ENCODE peak calls at places on chromosomes 12 and 14, in ten cellular contexts. E, M, O, Y, T, X, S, K, U and W are unnamed samples.

GRCh38 chr12:67068773-67069450 is 200.2 kb upstream of the CAND1 start:
- DNase-seq in O (peak), K (no peak), S (no peak), Y (peak), U (peak), M (no peak), T (no peak), E (no peak), X (peak), W (no peak)

GRCh38 chr12:2402180-2402579 is 349.4 kb downstream of the CACNA1C start:
- DNase-seq in M (peak), T (no peak), K (no peak), U (peak), S (no peak), E (no peak), X (no peak), O (no peak), Y (no peak), W (no peak)

GRCh38 chr14:21192875-21193535 is 37.1 kb upstream of the OR5AU1 start:
- DNase-seq in U (no peak), M (no peak), T (no peak), E (no peak), O (peak), S (no peak), Y (no peak), K (no peak), X (no peak), W (no peak)

GRCh38 chr14:61514927-61515326 is 180.4 kb upstream of the HIF1A start:
- DNase-seq in K (no peak), U (no peak), T (no peak), M (no peak), S (no peak), X (no peak), Y (no peak), E (no peak), O (no peak), W (no peak)

GRCh38 chr12:100141666-100141997 is 1.0 kb downstream of the BLTP3B start:
- DNase-seq in Y (no peak), U (no peak), S (no peak), E (peak), K (peak), O (peak), X (no peak), T (peak), M (no peak), W (no peak)

GRCh38 chr12:76455582-76456345 is 103.8 kb downstream of the OSBPL8 start:
- DNase-seq in X (peak), K (peak), O (peak), M (no peak), U (peak), E (peak), S (no peak), T (peak), Y (peak), W (no peak)

GRCh38 chr14:104996483-104996882 is 10.9 kb downstream of the CLBA1 start:
- DNase-seq in M (no peak), S (no peak), T (no peak), K (no peak), X (no peak), O (no peak), U (no peak), Y (no peak), E (no peak), W (no peak)

GRCh38 chr12:84793558-84794367 is 118.8 kb downstream of the SLC6A15 start:
- DNase-seq in E (no peak), K (no peak), M (no peak), S (no peak), X (no peak), Y (no peak), T (no peak), O (peak), U (no peak), W (no peak)

GRCh38 chr14:54446201-54446693 is 5.1 kb upstream of the CNIH1 start:
- DNase-seq in K (no peak), S (no peak), O (no peak), Y (no peak), U (no peak), X (no peak), T (no peak), M (no peak), E (no peak), W (no peak)

GRCh38 chr12:109524466-109525278 is 47.2 kb downstream of the UBE3B start:
- DNase-seq in Y (no peak), S (no peak), U (no peak), X (peak), O (no peak), M (peak), T (no peak), E (no peak), K (no peak), W (no peak)

GRCh38 chr12:107086314-107086713 is 7.0 kb downstream of the CRY1 start:
- DNase-seq in T (no peak), O (no peak), U (no peak), X (no peak), E (no peak), K (no peak), S (no peak), Y (no peak), M (no peak), W (no peak)

GRCh38 chr12:95963104-95963503 is 20.0 kb downstream of the AMDHD1 start:
- DNase-seq in T (no peak), S (no peak), Y (no peak), K (no peak), O (no peak), U (no peak), X (peak), M (no peak), E (no peak), W (no peak)

GRCh38 chr12:119354187-119354586 is 19.7 kb downstream of the CCDC60 start:
- DNase-seq in E (no peak), Y (no peak), K (no peak), O (no peak), X (no peak), U (peak), T (no peak), S (no peak), M (no peak), W (no peak)

GRCh38 chr14:24441904-24442239 is 704 bp downstream of the SDR39U1 start:
- DNase-seq in O (peak), M (no peak), E (no peak), U (no peak), S (no peak), X (no peak), Y (no peak), K (no peak), T (no peak), W (no peak)

GRCh38 chr14:24440606-24441399 is 1.8 kb downstream of the SDR39U1 start:
- DNase-seq in E (no peak), S (no peak), M (no peak), U (no peak), O (no peak), K (no peak), X (no peak), Y (no peak), T (no peak), W (no peak)

GRCh38 chr14:24442240-24443052 is at the start of gene SDR39U1:
- DNase-seq in E (peak), X (peak), M (peak), Y (peak), K (peak), O (peak), T (peak), U (peak), S (peak), W (peak)

GRCh38 chr14:24439830-24440605 is 2.6 kb downstream of the SDR39U1 start:
- DNase-seq in T (no peak), X (peak), E (no peak), O (no peak), M (no peak), Y (no peak), U (no peak), S (no peak), K (no peak), W (peak)

DNA sequence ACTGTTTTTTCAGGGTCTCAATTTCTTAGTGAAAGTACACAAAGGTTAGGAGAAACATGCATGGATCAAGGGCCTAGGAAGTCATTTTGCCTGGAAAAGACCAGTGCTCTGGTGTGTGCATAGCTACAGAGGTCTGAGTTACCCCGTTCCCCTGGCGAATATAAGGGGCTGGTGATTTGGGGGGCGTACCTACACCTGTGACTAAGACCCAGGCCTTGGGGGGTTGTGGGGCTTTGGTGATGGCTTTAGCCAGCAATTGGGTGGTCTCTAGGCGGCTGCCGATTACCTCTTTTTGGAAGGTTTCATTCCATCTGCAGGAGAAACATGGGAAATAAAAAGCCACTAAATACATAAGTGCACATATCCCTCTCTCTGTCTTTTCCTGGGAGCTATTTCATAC is 1.1 kb downstream of the SDR39U1 start:
- DNase-seq in E (no peak), X (no peak), T (no peak), Y (no peak), K (no peak), M (no peak), O (no peak), S (no peak), U (no peak), W (no peak)
- H3K4me3 ChIP-seq in E (peak), X (peak), T (peak), Y (peak), K (peak), M (peak), O (peak), S (peak), U (peak), W (peak)

GRCh38 chr12:15206338-15206737 is 14.9 kb downstream of the RERG start:
- DNase-seq in S (no peak), U (no peak), X (no peak), O (no peak), M (no peak), K (no peak), E (no peak), T (no peak), Y (no peak), W (no peak)
- H3K27ac ChIP-seq in S (peak), U (no peak), X (no peak), O (no peak), M (peak), K (peak), E (no peak), T (no peak), Y (no peak), W (peak)

GRCh38 chr14:76412501-76412900 is 36.6 kb downstream of the ESRRB start:
- DNase-seq in S (no peak), M (no peak), T (no peak), U (no peak), O (no peak), E (no peak), K (no peak), X (no peak), Y (no peak), W (no peak)

GRCh38 chr14:76408877-76409276 is 32.9 kb downstream of the ESRRB start:
- DNase-seq in Y (no peak), X (no peak), O (no peak), T (no peak), S (no peak), K (no peak), E (no peak), U (no peak), M (no peak), W (no peak)

GRCh38 chr14:76413106-76413961 is 37.4 kb downstream of the ESRRB start:
- DNase-seq in E (no peak), O (no peak), Y (no peak), K (no peak), T (no peak), U (no peak), M (no peak), X (no peak), S (no peak), W (no peak)

GRCh38 chr14:76419399-76419798 is 43.5 kb downstream of the ESRRB start:
- DNase-seq in T (no peak), X (no peak), E (no peak), K (no peak), O (no peak), U (no peak), S (no peak), M (no peak), Y (no peak), W (no peak)

DNA sequence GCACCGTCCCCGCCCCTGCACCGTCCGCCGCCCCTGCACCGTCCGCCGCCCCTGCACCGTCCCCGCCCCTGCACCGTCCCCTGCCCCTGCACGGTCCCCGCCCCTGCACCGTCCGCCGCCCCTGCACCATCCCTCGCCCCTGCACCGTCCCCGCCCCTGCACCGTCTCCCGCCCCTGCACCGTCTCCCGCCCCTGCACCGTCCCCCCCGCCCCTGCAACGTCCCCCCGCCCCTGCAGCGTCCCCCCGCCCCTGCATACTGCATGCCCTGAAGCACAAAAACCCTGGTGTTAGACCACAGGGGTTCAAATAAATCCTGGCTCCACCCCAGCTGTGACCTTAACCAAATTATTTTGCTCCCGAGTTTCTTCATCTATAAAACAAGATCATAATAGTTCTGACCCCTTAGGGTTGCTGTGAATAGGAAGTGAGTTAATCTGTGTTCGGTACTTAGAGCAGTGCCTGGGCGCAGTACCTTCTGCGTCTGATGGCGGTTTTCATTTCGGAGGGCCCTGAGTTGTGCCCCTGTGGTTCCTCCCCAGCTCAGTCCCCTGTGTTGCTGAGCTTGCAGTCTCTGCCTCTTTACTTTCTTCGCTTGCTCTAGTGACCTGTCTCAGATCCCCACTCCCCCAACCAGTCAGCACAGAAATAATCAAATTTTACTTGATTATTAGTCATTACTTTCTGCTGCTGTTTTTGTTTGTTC is 38.2 kb downstream of the ESRRB start:
- DNase-seq in Y (no peak), U (peak), S (no peak), M (no peak), X (no peak), E (no peak), T (no peak), O (no peak), K (no peak), W (no peak)
- H3K4me3 ChIP-seq in Y (no peak), U (no peak), S (no peak), M (no peak), X (no peak), E (no peak), T (no peak), O (no peak), K (no peak), W (no peak)

GRCh38 chr12:63898764-63899337 is 54.4 kb downstream of the SRGAP1 start:
- DNase-seq in O (no peak), M (no peak), X (no peak), U (no peak), S (no peak), T (no peak), E (no peak), K (no peak), Y (no peak), W (no peak)
- H3K27ac ChIP-seq in O (no peak), M (no peak), X (no peak), U (no peak), S (no peak), T (no peak), E (peak), K (no peak), Y (no peak), W (no peak)

DNA sequence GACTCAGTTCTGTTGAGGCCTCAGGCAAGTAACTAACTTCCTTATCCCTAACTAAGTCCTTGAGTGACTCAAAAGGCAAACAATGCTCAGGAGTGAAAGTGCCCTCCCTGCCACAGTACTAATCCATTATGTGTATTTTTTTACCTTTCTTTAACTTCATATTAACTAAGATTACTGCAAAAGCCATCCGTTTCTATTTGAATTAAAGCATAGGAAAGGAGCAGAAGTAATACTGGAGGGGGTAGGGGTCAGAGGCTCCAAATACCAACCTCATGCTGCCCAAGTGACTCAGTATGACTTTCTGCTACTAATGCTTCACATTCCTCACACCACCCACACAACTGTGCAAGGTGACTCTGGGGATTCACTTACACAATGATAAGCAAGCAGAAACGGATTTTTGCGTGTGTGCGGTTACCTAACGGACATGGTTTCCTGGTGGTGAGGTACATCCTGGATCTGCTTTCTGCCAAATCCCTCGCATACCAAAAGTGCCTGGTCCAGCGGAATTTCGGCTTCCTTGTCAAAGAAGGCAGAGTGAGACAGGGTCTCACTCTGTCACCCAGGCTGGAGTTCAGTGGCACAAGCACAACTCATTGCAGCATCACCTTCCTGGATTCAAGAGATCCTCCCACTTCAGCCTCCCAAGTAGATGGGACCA is 25.1 kb downstream of the MOK start:
- DNase-seq in E (peak), K (no peak), M (no peak), X (no peak), U (no peak), O (peak), S (no peak), T (peak), Y (peak), W (no peak)
- H3K4me3 ChIP-seq in E (no peak), K (no peak), M (no peak), X (no peak), U (no peak), O (no peak), S (no peak), T (no peak), Y (no peak), W (no peak)

GRCh38 chr14:95352481-95352880 is 32.8 kb upstream of the CLMN start:
- DNase-seq in K (no peak), O (no peak), T (no peak), M (no peak), U (no peak), E (no peak), S (no peak), Y (no peak), X (no peak), W (no peak)

GRCh38 chr14:95348395-95349080 is 28.8 kb upstream of the CLMN start:
- DNase-seq in U (no peak), Y (no peak), T (no peak), S (no peak), E (no peak), O (no peak), K (no peak), X (peak), M (no peak), W (no peak)

GRCh38 chr14:95346820-95347219 is 27.1 kb upstream of the CLMN start:
- DNase-seq in T (peak), S (no peak), Y (no peak), U (no peak), K (no peak), O (no peak), E (no peak), M (no peak), X (no peak), W (peak)

GRCh38 chr14:95346266-95346665 is 26.6 kb upstream of the CLMN start:
- DNase-seq in O (no peak), M (no peak), E (no peak), Y (no peak), X (no peak), S (no peak), T (no peak), K (no peak), U (no peak), W (peak)

DNA sequence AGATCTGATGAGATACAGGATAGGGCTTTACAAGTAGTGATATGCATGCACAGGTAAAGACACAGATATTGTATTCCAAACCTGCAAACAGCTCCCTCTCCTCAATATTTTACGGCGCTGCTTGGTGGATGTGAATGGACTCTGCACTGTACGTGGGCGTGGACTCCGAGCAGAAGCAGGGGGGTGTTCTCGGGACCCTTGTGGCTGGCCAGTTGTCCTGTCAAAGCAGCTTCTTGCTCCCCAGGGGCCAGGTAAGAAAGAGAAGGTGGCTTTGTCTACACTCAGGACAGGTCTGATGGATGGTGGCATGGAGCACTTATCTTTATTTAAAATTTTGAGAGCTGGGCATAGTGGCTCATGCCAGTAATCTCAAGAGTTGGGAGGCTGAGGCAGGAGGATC is 29.5 kb upstream of the CLMN start:
- DNase-seq in Y (no peak), S (no peak), X (no peak), T (no peak), K (no peak), M (no peak), U (no peak), E (no peak), O (no peak), W (peak)
- H3K27ac ChIP-seq in Y (no peak), S (no peak), X (no peak), T (no peak), K (no peak), M (no peak), U (no peak), E (no peak), O (no peak), W (no peak)

DNA sequence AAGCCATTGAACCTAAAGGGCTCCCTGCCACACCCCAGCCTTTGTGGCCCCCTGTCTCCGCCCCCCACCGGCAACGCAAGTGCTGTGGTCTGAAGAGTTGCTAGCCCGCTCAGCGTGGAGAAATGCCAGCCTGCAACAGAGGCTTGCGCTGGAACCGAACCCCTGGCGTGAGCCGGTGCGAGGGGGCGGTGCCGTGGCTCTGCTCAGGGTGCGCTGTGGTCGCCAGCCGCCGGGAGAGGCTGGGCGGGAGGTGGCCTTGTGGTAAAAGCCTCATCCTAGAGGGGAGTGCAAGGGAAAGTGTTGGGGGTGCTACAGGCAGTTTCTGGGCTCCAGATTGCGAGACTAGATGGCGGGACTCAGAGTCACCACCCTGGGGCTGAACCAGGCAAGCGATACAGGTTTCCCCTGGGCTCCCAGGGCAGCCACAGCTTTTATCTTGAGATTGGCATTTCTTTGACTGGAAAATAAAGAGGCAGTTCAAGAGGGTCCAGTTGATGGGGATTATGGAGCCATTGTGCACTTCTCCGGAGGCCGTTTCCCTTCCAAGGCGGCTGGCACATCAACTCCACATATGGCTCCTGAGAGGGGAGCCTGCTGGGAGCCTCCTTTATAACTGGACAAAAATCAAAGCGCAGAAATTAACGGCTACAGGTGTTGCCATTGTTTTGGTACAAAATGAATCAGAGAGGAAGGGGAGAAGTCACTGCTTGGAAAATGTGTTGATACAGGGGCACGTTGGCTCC is 2.3 kb downstream of the PLXNC1 start:
- DNase-seq in K (no peak), M (no peak), O (no peak), S (no peak), U (peak), Y (no peak), T (no peak), E (no peak), X (no peak), W (no peak)
- H3K4me3 ChIP-seq in K (peak), M (peak), O (peak), S (peak), U (no peak), Y (no peak), T (peak), E (no peak), X (no peak), W (peak)

DNA sequence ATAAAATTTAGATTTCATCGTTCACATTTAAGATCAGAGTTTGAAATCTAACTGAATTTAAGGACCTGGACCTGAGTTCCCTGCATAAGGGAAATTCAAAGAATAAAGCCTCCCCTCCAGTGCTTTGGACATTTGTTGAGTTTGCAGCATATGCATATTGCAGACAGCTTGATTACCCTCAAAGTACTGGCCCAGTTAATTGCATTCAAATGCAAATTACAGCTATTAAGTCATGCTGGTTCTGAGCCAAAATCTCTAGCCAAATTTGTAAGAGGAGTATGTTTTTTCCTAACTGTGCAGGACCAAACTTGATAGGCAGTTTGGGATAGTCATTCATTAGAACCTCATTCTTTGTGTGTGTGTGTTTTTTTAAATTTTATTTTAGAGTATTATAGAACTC is 9.1 kb upstream of the KIF21A start:
- DNase-seq in T (no peak), U (no peak), K (no peak), Y (no peak), E (no peak), M (no peak), X (no peak), O (no peak), S (no peak), W (no peak)
- H3K27ac ChIP-seq in T (no peak), U (no peak), K (no peak), Y (no peak), E (no peak), M (no peak), X (no peak), O (no peak), S (no peak), W (no peak)